ENCODE peak calls at places on chromosomes 11 and 22, in six cellular contexts. N, M, S, V, W and J are unnamed samples.

GRCh38 chr11:126543691-126544090 is 188.2 kb downstream of the ST3GAL4 start:
- DNase-seq in W (no peak), M (no peak), N (no peak), S (no peak), V (no peak), J (no peak)

GRCh38 chr11:62400281-62400680 is 18.6 kb upstream of the SCGB1A1 start:
- DNase-seq in W (no peak), V (no peak), S (no peak), N (no peak), M (no peak), J (no peak)

GRCh38 chr11:132604446-132604845 is 927.9 kb downstream of the OPCML start:
- DNase-seq in S (no peak), W (no peak), M (no peak), V (no peak), N (no peak), J (no peak)

GRCh38 chr22:18031670-18032454 is 7.5 kb upstream of the MICAL3 start:
- DNase-seq in N (no peak), W (no peak), S (no peak), M (peak; percentile 82), V (no peak), J (no peak)

GRCh38 chr22:27133951-27134664 is 476.7 kb downstream of the MIAT start:
- DNase-seq in M (no peak), N (no peak), S (peak; percentile 47), V (no peak), W (no peak), J (no peak)

GRCh38 chr11:120135838-120136237 is 2.1 kb downstream of the TRIM29 start:
- DNase-seq in M (no peak), S (no peak), N (no peak), W (peak; percentile 5), V (no peak), J (no peak)

GRCh38 chr11:68840661-68841653 is 759 bp downstream of the CPT1A start:
- DNase-seq in S (peak; percentile 55), V (no peak), M (no peak), N (no peak), W (peak; percentile 79), J (no peak)

GRCh38 chr22:39253427-39254070 is 8.8 kb upstream of the PDGFB start:
- DNase-seq in N (no peak), V (no peak), W (no peak), M (peak; percentile 73), S (peak; percentile 70), J (no peak)

GRCh38 chr11:9362393-9362863 is 22.0 kb upstream of the IPO7 start:
- DNase-seq in M (no peak), N (no peak), W (peak; percentile 57), V (no peak), S (peak; percentile 48), J (no peak)

GRCh38 chr11:128940156-128940555 is 2.5 kb downstream of the TP53AIP1 start:
- DNase-seq in W (no peak), V (no peak), M (no peak), N (no peak), S (no peak), J (no peak)

GRCh38 chr11:43969543-43969942 is 27.1 kb downstream of the C11orf96 start:
- DNase-seq in N (no peak), M (no peak), W (peak; percentile 69), S (no peak), V (no peak), J (no peak)

GRCh38 chr11:131888230-131888826 is 517.9 kb downstream of the NTM start:
- DNase-seq in S (no peak), M (no peak), V (no peak), W (no peak), N (no peak), J (peak; percentile 61)

GRCh38 chr11:25899761-25900160 is 432.2 kb upstream of the ANO3 start:
- DNase-seq in M (no peak), W (no peak), S (no peak), N (no peak), V (no peak), J (no peak)

GRCh38 chr11:37306563-37306962 is 708.5 kb upstream of the RAG2 start:
- DNase-seq in N (no peak), M (no peak), S (no peak), V (no peak), W (no peak), J (peak; percentile 30)

GRCh38 chr11:14458377-14458776 is 41.2 kb downstream of the COPB1 start:
- DNase-seq in N (no peak), S (no peak), M (no peak), V (no peak), W (no peak), J (no peak)

GRCh38 chr11:109986488-109986887 is 106.7 kb upstream of the ZC3H12C start:
- DNase-seq in W (no peak), S (no peak), V (no peak), N (no peak), M (no peak), J (no peak)

GRCh38 chr22:24471570-24471969 is 23.6 kb upstream of the UPB1 start:
- DNase-seq in V (no peak), S (no peak), N (no peak), W (no peak), M (no peak), J (no peak)

GRCh38 chr11:61776561-61777075 is 15.8 kb downstream of the TMEM258 start:
- DNase-seq in N (peak; percentile 54), W (peak; percentile 90), V (no peak), M (peak; percentile 28), S (peak; percentile 90), J (peak; percentile 95)

GRCh38 chr11:75035911-75036536 is 47.3 kb downstream of the NEU3 start:
- DNase-seq in V (no peak), M (peak; percentile 73), W (no peak), S (no peak), N (no peak), J (no peak)

DNA sequence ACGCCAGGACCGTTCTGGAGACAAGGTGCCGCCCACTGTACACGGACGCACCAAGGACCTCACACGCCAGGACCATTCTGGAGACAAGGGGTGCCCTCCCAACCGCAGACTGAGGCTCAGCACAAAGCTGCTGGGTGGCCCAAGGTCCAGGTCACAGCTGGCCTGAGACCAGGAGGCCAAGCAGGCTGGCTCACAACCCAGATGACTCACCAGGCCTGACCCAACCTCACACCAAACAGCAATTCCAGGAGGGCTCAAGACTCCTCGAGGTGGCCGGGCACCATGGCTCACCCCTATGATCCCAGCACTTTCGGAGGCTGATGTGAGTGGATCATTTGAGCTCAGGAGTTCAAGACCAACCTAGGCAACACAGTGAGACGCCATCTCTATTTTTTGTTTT is 14.8 kb downstream of the BRD1 start:
- DNase-seq in S (no peak), N (no peak), V (no peak), M (no peak), W (no peak), J (no peak)
- TF ChIP-seq JUND in S (peak; percentile 15), N (no peak), V (no peak), M (no peak), W (no peak), J (no peak)

GRCh38 chr11:116539211-116539610 is 233.6 kb downstream of the BUD13 start:
- DNase-seq in S (no peak), W (no peak), M (no peak), V (no peak), N (no peak), J (no peak)
- TF ChIP-seq JUND in S (no peak), W (no peak), M (no peak), V (no peak), N (no peak), J (no peak)

GRCh38 chr11:31050061-31050790 is 319.3 kb downstream of the DCDC1 start:
- DNase-seq in M (no peak), W (no peak), N (no peak), S (no peak), V (no peak), J (no peak)

GRCh38 chr11:31045335-31045734 is 324.2 kb downstream of the DCDC1 start:
- DNase-seq in V (no peak), N (no peak), M (peak; percentile 10), W (peak; percentile 36), S (no peak), J (peak; percentile 46)
- TF ChIP-seq JUND in V (no peak), N (no peak), M (no peak), W (no peak), S (no peak), J (no peak)

DNA sequence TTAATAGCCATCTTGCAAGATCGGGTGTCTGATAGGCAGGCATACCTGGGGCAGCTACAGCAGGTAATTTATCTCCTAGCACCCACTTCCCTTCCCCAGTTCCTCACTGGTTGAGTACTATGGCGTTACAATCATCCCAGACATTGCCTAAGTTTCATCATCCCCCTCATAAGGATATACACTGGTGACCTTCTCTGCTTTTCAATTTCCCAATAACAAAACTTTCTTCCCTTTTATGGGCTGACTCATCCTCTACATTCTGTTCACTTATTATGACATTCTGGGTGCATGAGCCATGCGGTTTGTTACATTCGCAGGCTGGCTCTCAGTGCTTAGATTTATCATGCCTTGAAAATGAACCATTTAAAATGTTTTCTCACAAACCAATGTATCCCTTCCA is 5.0 kb upstream of the MRPL11 start:
- DNase-seq in N (no peak), S (no peak), M (peak; percentile 19), W (no peak), V (no peak), J (no peak)
- TF ChIP-seq JUND in N (no peak), S (no peak), M (no peak), W (no peak), V (no peak), J (no peak)

DNA sequence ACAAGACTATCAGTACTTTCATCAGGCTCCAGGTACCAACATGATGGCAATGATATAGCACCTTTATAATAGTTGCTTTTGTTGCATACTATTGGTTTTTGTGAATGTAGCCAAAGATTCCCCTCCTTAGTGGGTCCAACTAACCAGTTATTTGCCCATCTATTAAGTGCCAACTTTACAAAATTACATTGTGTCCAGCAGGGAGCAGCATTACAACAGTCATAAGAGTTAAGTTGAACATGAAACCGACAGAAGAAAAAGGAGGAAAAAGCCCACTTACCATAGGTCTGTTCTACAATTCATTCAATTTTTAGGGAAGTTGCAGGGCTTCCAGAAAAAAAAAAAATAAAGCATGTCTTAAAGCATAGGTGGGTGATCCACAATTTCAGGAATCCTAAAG is 21.6 kb downstream of the IMMP1L start:
- DNase-seq in S (no peak), W (peak; percentile 8), V (no peak), M (peak; percentile 44), N (no peak), J (peak; percentile 76)
- TF ChIP-seq JUND in S (no peak), W (no peak), V (no peak), M (no peak), N (no peak), J (no peak)

DNA sequence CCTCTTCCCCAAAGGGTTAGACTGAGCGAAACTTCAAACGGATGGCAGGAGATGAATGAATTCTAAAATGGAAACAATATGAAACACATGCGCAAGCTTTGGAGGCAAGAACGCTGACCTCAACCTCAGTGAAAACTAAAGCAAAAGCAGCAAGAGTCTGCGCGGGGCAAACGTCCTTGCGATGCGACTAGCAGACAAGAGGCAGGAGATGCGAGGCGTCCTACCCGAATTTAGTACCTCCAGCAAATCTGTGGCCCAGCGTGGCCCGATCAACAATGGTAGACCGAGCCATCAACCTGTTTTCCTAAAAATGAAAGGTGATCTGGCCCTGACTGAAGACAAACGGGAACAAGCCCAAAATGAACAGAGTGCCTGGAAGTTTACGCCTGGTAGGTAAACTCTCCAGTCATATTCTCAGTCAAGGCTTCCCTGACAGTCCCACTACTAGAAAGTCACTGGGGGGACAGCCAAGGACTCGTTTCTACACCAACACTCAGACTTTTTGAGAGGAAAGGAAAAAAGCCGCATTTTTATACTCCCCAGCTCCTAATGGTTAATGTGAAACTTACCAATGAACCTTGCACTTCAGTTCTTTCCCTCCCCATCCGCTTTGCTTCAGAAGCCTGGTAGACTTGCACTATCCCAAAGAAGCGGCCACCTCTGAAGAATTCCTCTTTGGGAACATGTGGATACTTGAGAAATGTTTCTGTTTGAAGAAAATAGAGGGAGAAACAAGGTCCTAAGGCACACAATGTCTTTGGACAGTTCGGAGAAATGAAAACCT is 11.5 kb downstream of the MMP3 start:
- DNase-seq in W (no peak), N (no peak), M (no peak), V (no peak), S (no peak), J (no peak)
- TF ChIP-seq JUND in W (no peak), N (no peak), M (no peak), V (no peak), S (no peak), J (no peak)